ENCODE peak calls at places on chromosomes 13 and 19, in six cellular contexts. One of them, this sample, is unnamed.

GRCh38 chr13:26488236-26489028 is 69.1 kb upstream of the WASF3 start:
- DNase-seq in GM23248: no peak
- DNase-seq in naive thymus-derived CD4-positive, alpha-beta T cell: no peak
- DNase-seq in DND-41: no peak
- DNase-seq in heart left ventricle: no peak
- DNase-seq in psoas muscle: no peak
- DNase-seq in this sample: no peak

GRCh38 chr19:51024924-51025323 is 1.5 kb downstream of the KLK11 start:
- DNase-seq in GM23248: no peak
- DNase-seq in naive thymus-derived CD4-positive, alpha-beta T cell: no peak
- DNase-seq in DND-41: no peak
- DNase-seq in heart left ventricle: no peak
- DNase-seq in psoas muscle: no peak
- DNase-seq in this sample: no peak

GRCh38 chr13:91185294-91185863 is 162.1 kb upstream of the MIR17HG start:
- DNase-seq in GM23248: peak; percentile 15
- DNase-seq in naive thymus-derived CD4-positive, alpha-beta T cell: no peak
- DNase-seq in DND-41: no peak
- DNase-seq in heart left ventricle: no peak
- DNase-seq in psoas muscle: no peak
- DNase-seq in this sample: peak; percentile 66

GRCh38 chr19:39679056-39679790 is 23.5 kb downstream of the LGALS16 start:
- DNase-seq in GM23248: no peak
- DNase-seq in naive thymus-derived CD4-positive, alpha-beta T cell: no peak
- DNase-seq in DND-41: no peak
- DNase-seq in heart left ventricle: no peak
- DNase-seq in psoas muscle: peak; percentile 25
- DNase-seq in this sample: peak; percentile 15

GRCh38 chr19:35509018-35509652 is 4.3 kb downstream of the DMKN start:
- DNase-seq in GM23248: peak; percentile 38
- DNase-seq in naive thymus-derived CD4-positive, alpha-beta T cell: no peak
- DNase-seq in DND-41: no peak
- DNase-seq in heart left ventricle: no peak
- DNase-seq in psoas muscle: no peak
- DNase-seq in this sample: no peak

GRCh38 chr19:17358395-17358794 is 18.7 kb downstream of the PLVAP start:
- DNase-seq in GM23248: peak; percentile 50
- DNase-seq in naive thymus-derived CD4-positive, alpha-beta T cell: no peak
- DNase-seq in DND-41: no peak
- DNase-seq in heart left ventricle: no peak
- DNase-seq in psoas muscle: peak; percentile 43
- DNase-seq in this sample: no peak

GRCh38 chr19:3537438-3538240 is 1.3 kb upstream of the TEKTIP1 start:
- DNase-seq in GM23248: no peak
- DNase-seq in naive thymus-derived CD4-positive, alpha-beta T cell: no peak
- DNase-seq in DND-41: no peak
- DNase-seq in heart left ventricle: no peak
- DNase-seq in psoas muscle: no peak
- DNase-seq in this sample: no peak

GRCh38 chr13:94198666-94199065 is 280.8 kb downstream of the DCT start:
- DNase-seq in GM23248: no peak
- DNase-seq in naive thymus-derived CD4-positive, alpha-beta T cell: no peak
- DNase-seq in DND-41: no peak
- DNase-seq in heart left ventricle: no peak
- DNase-seq in psoas muscle: no peak
- DNase-seq in this sample: peak; percentile 3

GRCh38 chr19:48999481-49000325 is 6.0 kb downstream of the RUVBL2 start:
- DNase-seq in GM23248: peak; percentile 91
- DNase-seq in naive thymus-derived CD4-positive, alpha-beta T cell: peak; percentile 56
- DNase-seq in DND-41: peak; percentile 62
- DNase-seq in heart left ventricle: no peak
- DNase-seq in psoas muscle: peak; percentile 56
- DNase-seq in this sample: peak; percentile 48

GRCh38 chr19:4691383-4691782 is 21.2 kb upstream of the MYDGF start:
- DNase-seq in GM23248: no peak
- DNase-seq in naive thymus-derived CD4-positive, alpha-beta T cell: no peak
- DNase-seq in DND-41: no peak
- DNase-seq in heart left ventricle: no peak
- DNase-seq in psoas muscle: no peak
- DNase-seq in this sample: no peak

GRCh38 chr13:100540621-100541020 is 48.0 kb downstream of the GGACT start:
- DNase-seq in GM23248: no peak
- DNase-seq in naive thymus-derived CD4-positive, alpha-beta T cell: no peak
- DNase-seq in DND-41: no peak
- DNase-seq in heart left ventricle: no peak
- DNase-seq in psoas muscle: no peak
- DNase-seq in this sample: no peak

GRCh38 chr19:12000152-12000981 is 35.1 kb downstream of the ZNF433 start:
- DNase-seq in GM23248: peak; percentile 56
- DNase-seq in naive thymus-derived CD4-positive, alpha-beta T cell: no peak
- DNase-seq in DND-41: no peak
- DNase-seq in heart left ventricle: no peak
- DNase-seq in psoas muscle: no peak
- DNase-seq in this sample: no peak

GRCh38 chr13:100608906-100609305 is 20.3 kb upstream of the GGACT start:
- DNase-seq in GM23248: no peak
- DNase-seq in naive thymus-derived CD4-positive, alpha-beta T cell: no peak
- DNase-seq in DND-41: no peak
- DNase-seq in heart left ventricle: no peak
- DNase-seq in psoas muscle: no peak
- DNase-seq in this sample: no peak

GRCh38 chr19:14474827-14475226 is 327 bp downstream of the PTGER1 start:
- DNase-seq in GM23248: no peak
- DNase-seq in naive thymus-derived CD4-positive, alpha-beta T cell: no peak
- DNase-seq in DND-41: no peak
- DNase-seq in heart left ventricle: no peak
- DNase-seq in psoas muscle: no peak
- DNase-seq in this sample: peak; percentile 53

GRCh38 chr19:3615524-3616135 is 9.0 kb upstream of the TBXA2R start:
- DNase-seq in GM23248: no peak
- DNase-seq in naive thymus-derived CD4-positive, alpha-beta T cell: no peak
- DNase-seq in DND-41: no peak
- DNase-seq in heart left ventricle: no peak
- DNase-seq in psoas muscle: peak; percentile 5
- DNase-seq in this sample: no peak

GRCh38 chr19:14061751-14062557 is at the start of gene PALM3:
- DNase-seq in GM23248: no peak
- DNase-seq in naive thymus-derived CD4-positive, alpha-beta T cell: no peak
- DNase-seq in DND-41: no peak
- DNase-seq in heart left ventricle: no peak
- DNase-seq in psoas muscle: no peak
- DNase-seq in this sample: no peak

DNA sequence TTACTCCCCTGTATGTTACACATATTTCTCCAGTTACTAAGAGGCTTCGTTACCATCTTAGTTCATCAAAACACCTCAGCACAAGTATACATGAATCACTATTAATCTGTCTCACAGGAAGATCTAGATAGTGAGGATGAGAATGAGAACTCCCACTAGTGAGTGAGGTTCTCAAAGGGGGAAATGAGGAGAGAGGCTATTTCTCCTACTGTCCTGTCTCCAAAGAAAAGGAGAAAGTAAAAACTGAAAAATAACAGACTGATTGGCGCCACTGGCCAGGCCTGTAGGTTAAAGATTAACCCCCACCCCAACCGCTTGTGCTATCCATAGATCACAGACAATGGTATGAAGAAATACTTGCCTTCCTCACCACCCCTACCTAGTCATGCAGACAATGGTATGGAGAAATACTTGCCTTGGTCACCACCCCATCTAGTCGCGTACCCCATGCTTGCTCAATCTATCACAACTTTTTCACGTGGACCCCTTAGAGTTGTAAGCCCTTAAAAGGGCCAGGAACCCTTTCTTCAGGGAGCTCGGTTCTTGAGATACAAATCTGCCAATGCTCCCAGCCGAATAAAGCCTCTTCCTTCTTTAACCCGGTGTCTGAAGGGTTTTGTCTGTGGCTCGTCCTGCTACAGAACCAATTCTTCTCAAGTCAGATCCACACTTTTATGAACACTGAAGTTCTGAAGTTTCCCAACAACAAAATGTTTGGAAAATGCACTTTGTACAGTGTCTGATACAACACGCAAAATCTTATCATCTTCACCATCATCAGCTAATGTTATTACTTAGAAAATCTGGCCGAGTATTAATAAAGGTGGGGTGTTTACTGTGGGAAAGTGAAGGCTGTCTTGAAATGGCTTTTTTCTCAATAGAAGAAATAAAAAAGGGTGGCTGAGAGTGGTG is 598.1 kb downstream of the UQCRFS1 start:
- DNase-seq in GM23248: no peak
- DNase-seq in naive thymus-derived CD4-positive, alpha-beta T cell: no peak
- DNase-seq in DND-41: no peak
- DNase-seq in heart left ventricle: no peak
- DNase-seq in psoas muscle: no peak
- DNase-seq in this sample: no peak
- H3K4me1 ChIP-seq in GM23248: no peaks in the 10 kb centered on the region
- H3K4me1 ChIP-seq in naive thymus-derived CD4-positive, alpha-beta T cell: no peaks in the 10 kb centered on the region
- H3K4me1 ChIP-seq in DND-41: peaks cover 31% of the 10 kb centered on the region
- H3K4me1 ChIP-seq in heart left ventricle: no peaks in the 10 kb centered on the region
- H3K4me1 ChIP-seq in psoas muscle: no peaks in the 10 kb centered on the region
- H3K4me1 ChIP-seq in this sample: no peaks in the 10 kb centered on the region

GRCh38 chr19:38245826-38246498 is 10.2 kb downstream of the PPP1R14A start:
- DNase-seq in GM23248: peak; percentile 60
- DNase-seq in naive thymus-derived CD4-positive, alpha-beta T cell: no peak
- DNase-seq in DND-41: no peak
- DNase-seq in heart left ventricle: no peak
- DNase-seq in psoas muscle: no peak
- DNase-seq in this sample: no peak

GRCh38 chr19:38248421-38248820 is 7.8 kb downstream of the PPP1R14A start:
- DNase-seq in GM23248: no peak
- DNase-seq in naive thymus-derived CD4-positive, alpha-beta T cell: no peak
- DNase-seq in DND-41: no peak
- DNase-seq in heart left ventricle: no peak
- DNase-seq in psoas muscle: no peak
- DNase-seq in this sample: no peak

GRCh38 chr19:38250428-38250820 is 5.8 kb downstream of the PPP1R14A start:
- DNase-seq in GM23248: no peak
- DNase-seq in naive thymus-derived CD4-positive, alpha-beta T cell: no peak
- DNase-seq in DND-41: no peak
- DNase-seq in heart left ventricle: no peak
- DNase-seq in psoas muscle: no peak
- DNase-seq in this sample: no peak

GRCh38 chr19:38247734-38248268 is 8.4 kb downstream of the PPP1R14A start:
- DNase-seq in GM23248: peak; percentile 41
- DNase-seq in naive thymus-derived CD4-positive, alpha-beta T cell: no peak
- DNase-seq in DND-41: no peak
- DNase-seq in heart left ventricle: no peak
- DNase-seq in psoas muscle: no peak
- DNase-seq in this sample: no peak

GRCh38 chr19:38247126-38247525 is 9.0 kb downstream of the PPP1R14A start:
- DNase-seq in GM23248: peak; percentile 55
- DNase-seq in naive thymus-derived CD4-positive, alpha-beta T cell: no peak
- DNase-seq in DND-41: no peak
- DNase-seq in heart left ventricle: no peak
- DNase-seq in psoas muscle: no peak
- DNase-seq in this sample: no peak
- H3K4me1 ChIP-seq in GM23248: peaks cover 19% of the 10 kb centered on the region
- H3K4me1 ChIP-seq in naive thymus-derived CD4-positive, alpha-beta T cell: peaks cover 3% of the 10 kb centered on the region
- H3K4me1 ChIP-seq in DND-41: peaks cover 7% of the 10 kb centered on the region
- H3K4me1 ChIP-seq in heart left ventricle: peaks cover 36% of the 10 kb centered on the region
- H3K4me1 ChIP-seq in psoas muscle: no peaks in the 10 kb centered on the region
- H3K4me1 ChIP-seq in this sample: peaks cover 15% of the 10 kb centered on the region

GRCh38 chr19:23392706-23393105 is 2.6 kb downstream of the ZNF91 start:
- DNase-seq in GM23248: peak; percentile 8
- DNase-seq in naive thymus-derived CD4-positive, alpha-beta T cell: no peak
- DNase-seq in DND-41: no peak
- DNase-seq in heart left ventricle: no peak
- DNase-seq in psoas muscle: no peak
- DNase-seq in this sample: no peak
- H3K4me1 ChIP-seq in GM23248: peaks cover 9% of the 10 kb centered on the region
- H3K4me1 ChIP-seq in naive thymus-derived CD4-positive, alpha-beta T cell: peaks cover 12% of the 10 kb centered on the region
- H3K4me1 ChIP-seq in DND-41: peaks cover 28% of the 10 kb centered on the region
- H3K4me1 ChIP-seq in heart left ventricle: peaks cover 53% of the 10 kb centered on the region
- H3K4me1 ChIP-seq in psoas muscle: peaks cover 35% of the 10 kb centered on the region
- H3K4me1 ChIP-seq in this sample: no peaks in the 10 kb centered on the region

DNA sequence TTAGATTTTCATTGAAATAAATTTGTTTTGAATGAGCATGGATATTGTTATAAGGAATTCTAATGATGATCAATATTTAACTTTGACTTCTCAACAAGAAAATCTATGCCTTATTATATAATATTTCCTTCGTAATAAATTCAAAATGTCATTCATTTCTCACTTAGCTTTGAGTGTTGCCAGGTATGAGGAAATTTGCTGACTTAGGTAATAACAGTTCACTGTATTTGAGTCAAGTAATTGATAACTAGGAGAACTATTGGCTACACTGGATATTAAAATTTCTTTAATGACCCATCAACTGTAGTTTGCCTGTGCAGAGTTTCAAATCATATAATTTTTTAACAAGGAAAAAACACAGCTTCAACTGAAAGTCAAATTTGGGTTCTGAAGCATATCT is 746.6 kb downstream of the SLITRK5 start:
- DNase-seq in GM23248: no peak
- DNase-seq in naive thymus-derived CD4-positive, alpha-beta T cell: no peak
- DNase-seq in DND-41: no peak
- DNase-seq in heart left ventricle: no peak
- DNase-seq in psoas muscle: no peak
- DNase-seq in this sample: no peak
- H3K4me1 ChIP-seq in GM23248: no peaks in the 10 kb centered on the region
- H3K4me1 ChIP-seq in naive thymus-derived CD4-positive, alpha-beta T cell: no peaks in the 10 kb centered on the region
- H3K4me1 ChIP-seq in DND-41: no peaks in the 10 kb centered on the region
- H3K4me1 ChIP-seq in heart left ventricle: no peaks in the 10 kb centered on the region
- H3K4me1 ChIP-seq in psoas muscle: no peaks in the 10 kb centered on the region
- H3K4me1 ChIP-seq in this sample: no peaks in the 10 kb centered on the region

GRCh38 chr19:7159105-7159933 is 89.8 kb downstream of the ZNF557 start:
- DNase-seq in GM23248: peak; percentile 99
- DNase-seq in naive thymus-derived CD4-positive, alpha-beta T cell: no peak
- DNase-seq in DND-41: no peak
- DNase-seq in heart left ventricle: peak; percentile 87
- DNase-seq in psoas muscle: peak; percentile 76
- DNase-seq in this sample: peak; percentile 75
- H3K4me1 ChIP-seq in GM23248: peaks cover 7% of the 10 kb centered on the region
- H3K4me1 ChIP-seq in naive thymus-derived CD4-positive, alpha-beta T cell: no peaks in the 10 kb centered on the region
- H3K4me1 ChIP-seq in DND-41: no peaks in the 10 kb centered on the region
- H3K4me1 ChIP-seq in heart left ventricle: peaks cover 16% of the 10 kb centered on the region
- H3K4me1 ChIP-seq in psoas muscle: peaks cover 12% of the 10 kb centered on the region
- H3K4me1 ChIP-seq in this sample: no peaks in the 10 kb centered on the region

GRCh38 chr13:98511435-98511834 is 65.5 kb downstream of the STK24 start:
- DNase-seq in GM23248: no peak
- DNase-seq in naive thymus-derived CD4-positive, alpha-beta T cell: no peak
- DNase-seq in DND-41: no peak
- DNase-seq in heart left ventricle: no peak
- DNase-seq in psoas muscle: no peak
- DNase-seq in this sample: no peak
- H3K4me1 ChIP-seq in GM23248: peaks cover 42% of the 10 kb centered on the region
- H3K4me1 ChIP-seq in naive thymus-derived CD4-positive, alpha-beta T cell: peaks cover 29% of the 10 kb centered on the region
- H3K4me1 ChIP-seq in DND-41: no peaks in the 10 kb centered on the region
- H3K4me1 ChIP-seq in heart left ventricle: peaks cover 66% of the 10 kb centered on the region
- H3K4me1 ChIP-seq in psoas muscle: peaks cover 47% of the 10 kb centered on the region
- H3K4me1 ChIP-seq in this sample: peaks cover 35% of the 10 kb centered on the region

GRCh38 chr19:18804139-18804601 is 13.1 kb upstream of the COMP start:
- DNase-seq in GM23248: no peak
- DNase-seq in naive thymus-derived CD4-positive, alpha-beta T cell: no peak
- DNase-seq in DND-41: no peak
- DNase-seq in heart left ventricle: no peak
- DNase-seq in psoas muscle: no peak
- DNase-seq in this sample: no peak
- H3K4me1 ChIP-seq in GM23248: peaks cover 3% of the 10 kb centered on the region
- H3K4me1 ChIP-seq in naive thymus-derived CD4-positive, alpha-beta T cell: no peaks in the 10 kb centered on the region
- H3K4me1 ChIP-seq in DND-41: no peaks in the 10 kb centered on the region
- H3K4me1 ChIP-seq in heart left ventricle: no peaks in the 10 kb centered on the region
- H3K4me1 ChIP-seq in psoas muscle: peaks cover under 1% of the 10 kb centered on the region
- H3K4me1 ChIP-seq in this sample: no peaks in the 10 kb centered on the region

GRCh38 chr19:8452446-8453123 is 7.8 kb downstream of the HNRNPM start:
- DNase-seq in GM23248: no peak
- DNase-seq in naive thymus-derived CD4-positive, alpha-beta T cell: no peak
- DNase-seq in DND-41: no peak
- DNase-seq in heart left ventricle: no peak
- DNase-seq in psoas muscle: no peak
- DNase-seq in this sample: no peak
- H3K4me1 ChIP-seq in GM23248: peaks cover 19% of the 10 kb centered on the region
- H3K4me1 ChIP-seq in naive thymus-derived CD4-positive, alpha-beta T cell: peaks cover 43% of the 10 kb centered on the region
- H3K4me1 ChIP-seq in DND-41: peaks cover 31% of the 10 kb centered on the region
- H3K4me1 ChIP-seq in heart left ventricle: peaks cover 88% of the 10 kb centered on the region
- H3K4me1 ChIP-seq in psoas muscle: peaks cover 95% of the 10 kb centered on the region
- H3K4me1 ChIP-seq in this sample: peaks cover 4% of the 10 kb centered on the region